ENCODE peak calls at places on chromosomes 13 and 19, in seven cellular contexts. C is Karpas-422, R is GM23248, K is PC-3, L is GM23338, B is SK-N-SH, Y is OCI-LY7. A is an unnamed sample. For H3K4me1 and H3K9me2, the result is how much of the 10 kb centered on the place peaks cover.

GRCh38 chr13:28679628-28680027 is 20.7 kb downstream of the POMP start:
- DNase-seq in C (peak), R (peak), K (peak), L (peak), B (no peak), Y (no peak), A (no peak)

GRCh38 chr13:102392810-102393209 is 9.0 kb downstream of the FGF14 start:
- DNase-seq in C (no peak), R (peak), K (no peak), L (no peak), B (no peak), Y (no peak), A (no peak)

GRCh38 chr13:31905896-31906295 is 125.7 kb upstream of the FRY start:
- DNase-seq in C (no peak), R (no peak), K (no peak), L (peak), B (no peak), Y (no peak), A (no peak)

GRCh38 chr13:89923052-89923451 is 1424.4 kb upstream of the MIR17HG start:
- DNase-seq in C (no peak), R (no peak), K (peak), L (peak), B (no peak), Y (no peak), A (no peak)

GRCh38 chr13:28356506-28357064 is 138.3 kb downstream of the FLT1 start:
- DNase-seq in C (no peak), R (no peak), K (no peak), L (no peak), B (no peak), Y (no peak), A (no peak)

GRCh38 chr19:42199440-42200115 is 17.9 kb downstream of the DEDD2 start:
- DNase-seq in C (peak), R (no peak), K (no peak), L (peak), B (no peak), Y (peak), A (peak)

GRCh38 chr19:9295411-9295849 is 14.2 kb downstream of the ZNF699 start:
- DNase-seq in C (no peak), R (no peak), K (no peak), L (peak), B (no peak), Y (no peak), A (no peak)

GRCh38 chr13:77516342-77516789 is 19.1 kb upstream of the SCEL start:
- DNase-seq in C (no peak), R (peak), K (peak), L (peak), B (no peak), Y (no peak), A (no peak)

GRCh38 chr19:44435441-44435840 is 12.8 kb downstream of the ZNF229 start:
- DNase-seq in C (no peak), R (no peak), K (peak), L (no peak), B (no peak), Y (no peak), A (no peak)

GRCh38 chr19:1408300-1409203 is 1.2 kb downstream of the DAZAP1 start:
- DNase-seq in C (peak), R (peak), K (peak), L (peak), B (peak), Y (peak), A (peak)

GRCh38 chr19:1409204-1410005 is 2.0 kb downstream of the DAZAP1 start:
- DNase-seq in C (no peak), R (peak), K (no peak), L (no peak), B (no peak), Y (no peak), A (no peak)

GRCh38 chr19:1406818-1407661 is at the start of gene DAZAP1:
- DNase-seq in C (peak), R (peak), K (peak), L (peak), B (peak), Y (peak), A (peak)

GRCh38 chr19:1406496-1406817 is 929 bp upstream of the DAZAP1 start:
- DNase-seq in C (no peak), R (no peak), K (no peak), L (peak), B (no peak), Y (no peak), A (no peak)

DNA sequence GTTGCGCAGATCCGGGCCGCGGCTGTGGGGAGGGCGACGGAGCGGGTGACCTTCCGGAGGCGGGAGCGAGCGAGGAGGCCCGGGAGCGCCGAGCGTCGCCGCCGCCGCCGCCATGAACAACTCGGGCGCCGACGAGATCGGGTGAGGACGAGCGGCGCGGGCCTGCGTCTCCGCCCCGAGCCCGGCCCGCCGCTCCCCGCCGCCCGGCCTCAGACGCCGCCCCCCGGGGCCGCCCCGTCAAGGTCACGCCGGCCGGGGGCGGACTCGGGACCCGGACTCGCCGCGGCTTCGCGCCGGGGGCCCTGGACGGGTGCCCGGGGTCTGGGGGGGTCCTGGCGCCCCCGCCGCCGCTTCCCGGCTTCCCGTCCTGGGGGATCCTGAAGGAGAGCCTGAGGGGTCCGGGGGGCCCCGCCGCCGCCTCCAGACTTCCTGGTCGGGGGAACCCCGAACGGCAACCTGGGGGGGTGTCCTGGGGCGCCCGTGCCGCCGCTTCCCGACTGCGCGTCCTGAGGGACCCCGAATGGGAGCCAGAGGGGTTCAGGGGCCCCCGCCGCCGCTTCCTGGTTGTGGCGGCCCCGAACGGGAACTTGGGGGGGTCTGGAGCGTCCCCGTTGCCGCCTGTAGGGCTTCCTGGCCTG is 395 bp downstream of the DAZAP1 start:
- DNase-seq in C (peak), R (peak), K (no peak), L (no peak), B (no peak), Y (no peak), A (no peak)
- H3K4me1 ChIP-seq in C (under half), R (under half), K (under half), L (under half), B (under half), Y (under half), A (under half)

GRCh38 chr13:114090476-114090875 is 41.9 kb downstream of the RASA3 start:
- DNase-seq in C (no peak), R (no peak), K (no peak), L (no peak), B (no peak), Y (no peak), A (no peak)

GRCh38 chr13:114088234-114088633 is 44.2 kb downstream of the RASA3 start:
- DNase-seq in C (no peak), R (no peak), K (no peak), L (no peak), B (no peak), Y (no peak), A (no peak)

GRCh38 chr13:114088863-114089262 is 43.6 kb downstream of the RASA3 start:
- DNase-seq in C (no peak), R (no peak), K (no peak), L (no peak), B (no peak), Y (no peak), A (no peak)

GRCh38 chr13:114089341-114089740 is 43.1 kb downstream of the RASA3 start:
- DNase-seq in C (no peak), R (no peak), K (no peak), L (no peak), B (no peak), Y (no peak), A (no peak)

DNA sequence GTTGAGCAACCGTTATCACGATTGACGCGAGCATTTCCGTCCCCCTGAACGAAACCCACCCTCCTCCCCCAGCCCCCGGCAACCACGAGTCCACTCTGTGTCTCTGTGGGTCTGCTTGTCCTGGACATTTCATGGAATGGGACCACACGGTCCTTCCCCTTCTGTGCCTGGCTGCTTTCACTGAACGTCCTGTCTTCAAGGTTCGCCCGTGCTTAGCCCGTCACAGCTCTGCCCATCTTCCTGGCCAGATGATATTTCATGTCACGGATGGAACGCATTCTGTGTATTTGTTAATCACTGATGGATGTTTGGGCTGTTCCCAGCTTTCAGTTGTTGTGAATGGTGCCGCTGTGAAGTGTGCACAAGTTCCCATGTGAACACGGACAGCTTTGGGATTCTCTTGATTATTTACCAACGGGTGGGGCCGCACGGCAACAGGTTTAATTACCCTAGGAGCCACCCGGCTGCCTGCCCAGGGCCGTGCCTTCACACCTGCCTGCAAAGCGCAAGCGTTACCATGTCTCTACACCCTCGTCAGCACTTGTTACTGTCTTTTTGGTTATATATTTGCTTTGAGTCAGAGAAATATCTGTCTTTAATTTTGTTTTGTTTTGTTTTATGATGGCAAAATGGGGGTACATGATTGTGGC is 42.5 kb downstream of the RASA3 start:
- DNase-seq in C (no peak), R (no peak), K (no peak), L (no peak), B (no peak), Y (no peak), A (no peak)
- H3K9me2 ChIP-seq in C (under half), R (under half), K (under half), L (under half), B (under half), Y (under half), A (under half)

DNA sequence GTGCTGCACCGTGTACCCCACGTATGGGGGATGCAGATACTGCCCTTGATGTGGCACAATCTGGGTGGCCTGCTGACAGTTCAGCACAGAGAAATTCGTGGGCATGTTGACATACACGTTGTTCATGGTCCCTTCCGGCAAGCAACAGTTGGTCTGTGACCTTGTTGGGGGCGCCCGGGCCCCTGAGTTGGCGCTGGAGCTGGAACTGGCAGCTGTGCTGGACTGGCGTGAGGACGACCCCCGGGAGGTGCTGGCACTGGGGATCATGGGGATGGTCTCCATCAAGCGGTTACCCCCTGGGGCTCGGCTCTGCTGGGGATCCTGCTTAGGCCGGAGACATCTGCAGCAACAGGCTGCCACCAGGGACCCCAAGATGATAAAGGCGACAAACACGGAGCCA is 5.2 kb downstream of the SHISA2 start:
- DNase-seq in C (no peak), R (no peak), K (no peak), L (no peak), B (no peak), Y (no peak), A (no peak)
- H3K4me1 ChIP-seq in C (under half), R (under half), K (under half), L (under half), B (under half), Y (under half), A (under half)

GRCh38 chr19:10691178-10691881 is 9.9 kb upstream of the QTRT1 start:
- DNase-seq in C (no peak), R (no peak), K (no peak), L (no peak), B (no peak), Y (no peak), A (no peak)

GRCh38 chr19:10691883-10692282 is 9.4 kb upstream of the QTRT1 start:
- DNase-seq in C (no peak), R (no peak), K (no peak), L (no peak), B (no peak), Y (no peak), A (no peak)

GRCh38 chr19:10688545-10689280 is 12.5 kb upstream of the QTRT1 start:
- DNase-seq in C (no peak), R (no peak), K (no peak), L (no peak), B (no peak), Y (no peak), A (no peak)

GRCh38 chr19:10692673-10693264 is 8.5 kb upstream of the QTRT1 start:
- DNase-seq in C (no peak), R (no peak), K (no peak), L (peak), B (no peak), Y (no peak), A (no peak)

GRCh38 chr19:10690351-10690781 is 10.9 kb upstream of the QTRT1 start:
- DNase-seq in C (no peak), R (peak), K (no peak), L (no peak), B (no peak), Y (no peak), A (no peak)
- H3K9me2 ChIP-seq in C (under half), R (under half), K (under half), L (under half), B (under half), Y (under half), A (under half)

GRCh38 chr13:30145709-30146367 is 161.5 kb downstream of the KATNAL1 start:
- DNase-seq in C (no peak), R (no peak), K (no peak), L (no peak), B (no peak), Y (no peak), A (no peak)

GRCh38 chr13:30147380-30147779 is 160.0 kb downstream of the KATNAL1 start:
- DNase-seq in C (peak), R (no peak), K (no peak), L (no peak), B (no peak), Y (peak), A (no peak)

GRCh38 chr13:30149248-30149647 is 158.1 kb downstream of the KATNAL1 start:
- DNase-seq in C (no peak), R (no peak), K (no peak), L (no peak), B (no peak), Y (no peak), A (no peak)

GRCh38 chr13:30148791-30149190 is 158.6 kb downstream of the KATNAL1 start:
- DNase-seq in C (no peak), R (no peak), K (no peak), L (no peak), B (no peak), Y (no peak), A (no peak)

GRCh38 chr13:30148171-30148754 is 159.1 kb downstream of the KATNAL1 start:
- DNase-seq in C (no peak), R (no peak), K (no peak), L (no peak), B (no peak), Y (peak), A (peak)
- H3K4me1 ChIP-seq in C (under half), R (under half), K (under half), L (under half), B (under half), Y (under half), A (under half)

DNA sequence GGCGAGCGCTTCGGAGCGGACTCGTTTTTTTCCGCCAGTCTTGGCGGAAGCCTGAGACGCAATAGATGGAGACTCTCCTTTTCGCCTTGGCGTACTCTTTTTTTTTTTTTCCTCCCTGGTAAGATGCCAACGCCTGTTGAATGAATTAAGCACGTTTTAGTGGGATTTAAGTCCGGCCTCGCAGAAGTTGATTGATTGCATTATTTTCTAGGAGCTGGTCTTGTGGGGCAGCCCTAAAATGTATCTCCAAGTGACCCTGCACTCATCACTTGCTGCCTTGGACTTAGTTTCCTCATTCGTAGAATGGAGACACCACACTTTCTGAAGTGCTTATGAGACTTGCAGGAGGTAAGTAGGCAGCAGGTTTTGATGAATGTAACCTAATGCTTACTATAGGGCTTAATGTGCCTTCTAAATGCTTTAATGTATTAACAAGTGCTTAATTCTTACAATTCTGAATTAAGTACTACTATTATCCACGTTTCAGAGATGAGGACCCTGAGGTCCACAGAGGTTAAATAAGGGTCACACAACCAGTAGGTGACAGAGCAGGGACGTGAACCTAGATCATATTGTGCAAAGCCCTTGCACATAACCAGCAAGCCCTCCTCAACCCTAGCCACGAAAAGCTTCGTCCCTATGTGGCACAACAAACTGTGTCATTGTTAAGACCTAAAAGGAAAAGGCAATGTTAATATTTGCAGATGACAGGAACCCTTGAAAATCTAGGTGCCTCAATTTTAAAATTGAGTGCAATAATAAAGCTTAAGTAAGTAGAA is 477 bp upstream of the ARGLU1 start:
- DNase-seq in C (no peak), R (no peak), K (no peak), L (no peak), B (no peak), Y (peak), A (no peak)
- H3K9me2 ChIP-seq in C (under half), R (under half), K (under half), L (under half), B (under half), Y (under half), A (under half)

GRCh38 chr13:35947315-35947714 is 183.9 kb downstream of the DCLK1 start:
- DNase-seq in C (no peak), R (no peak), K (no peak), L (peak), B (no peak), Y (no peak), A (no peak)
- H3K4me1 ChIP-seq in C (under half), R (under half), K (under half), L (under half), B (under half), Y (under half), A (under half)

GRCh38 chr13:69389899-69390298 is 717.7 kb upstream of the ATXN8OS start:
- DNase-seq in C (no peak), R (no peak), K (peak), L (no peak), B (no peak), Y (no peak), A (no peak)
- H3K9me2 ChIP-seq in C (under half), R (under half), K (under half), L (under half), B (under half), Y (under half), A (under half)

GRCh38 chr19:47027586-47028371 is 8.1 kb downstream of the NPAS1 start:
- DNase-seq in C (no peak), R (no peak), K (no peak), L (no peak), B (peak), Y (no peak), A (no peak)
- H3K4me1 ChIP-seq in C (under half), R (under half), K (under half), L (under half), B (under half), Y (under half), A (under half)

GRCh38 chr13:109496216-109496615 is 290.2 kb downstream of the IRS2 start:
- DNase-seq in C (no peak), R (peak), K (no peak), L (no peak), B (no peak), Y (no peak), A (no peak)
- H3K9me2 ChIP-seq in C (under half), R (under half), K (under half), L (under half), B (under half), Y (under half), A (under half)